ENCODE peak calls at places on chromosomes 1 and 21, in seven cellular contexts. One of them, this sample, is unnamed.

GRCh38 chr21:31866077-31866511 is 6.7 kb upstream of the HUNK start:
- DNase-seq in NCI-H2081: peak
- DNase-seq in NCI-H1694: peak
- DNase-seq in GM12865: peak
- DNase-seq in KG1: peak
- DNase-seq in activated naive CD4-positive, alpha-beta T cell: peak
- DNase-seq in hippocampal formation: peak
- DNase-seq in this sample: peak

GRCh38 chr1:3796215-3797193 is at the start of gene LRRC47:
- DNase-seq in hippocampal formation: peak
- DNase-seq in KG1: peak
- DNase-seq in NCI-H1694: peak
- DNase-seq in activated naive CD4-positive, alpha-beta T cell: peak
- DNase-seq in GM12865: peak
- DNase-seq in NCI-H2081: peak
- DNase-seq in this sample: peak

GRCh38 chr21:14520535-14520934 is 25.6 kb downstream of the SAMSN1 start:
- DNase-seq in hippocampal formation: no peak
- DNase-seq in activated naive CD4-positive, alpha-beta T cell: no peak
- DNase-seq in KG1: peak
- DNase-seq in GM12865: no peak
- DNase-seq in NCI-H2081: no peak
- DNase-seq in NCI-H1694: no peak
- DNase-seq in this sample: no peak

GRCh38 chr1:227234998-227235405 is 83.3 kb downstream of the CDC42BPA start:
- DNase-seq in KG1: no peak
- DNase-seq in GM12865: peak
- DNase-seq in activated naive CD4-positive, alpha-beta T cell: no peak
- DNase-seq in NCI-H1694: no peak
- DNase-seq in NCI-H2081: peak
- DNase-seq in hippocampal formation: peak
- DNase-seq in this sample: peak

GRCh38 chr1:114979278-114979891 is 50.2 kb upstream of the TSHB start:
- DNase-seq in hippocampal formation: peak
- DNase-seq in NCI-H2081: peak
- DNase-seq in KG1: peak
- DNase-seq in GM12865: peak
- DNase-seq in NCI-H1694: peak
- DNase-seq in activated naive CD4-positive, alpha-beta T cell: peak
- DNase-seq in this sample: peak

GRCh38 chr1:221743416-221744208 is 1.7 kb upstream of the DUSP10 start:
- DNase-seq in activated naive CD4-positive, alpha-beta T cell: no peak
- DNase-seq in KG1: no peak
- DNase-seq in NCI-H2081: no peak
- DNase-seq in GM12865: peak
- DNase-seq in NCI-H1694: no peak
- DNase-seq in hippocampal formation: no peak
- DNase-seq in this sample: no peak

GRCh38 chr1:19436716-19437476 is 48.4 kb downstream of the CAPZB start:
- DNase-seq in NCI-H2081: no peak
- DNase-seq in hippocampal formation: no peak
- DNase-seq in NCI-H1694: no peak
- DNase-seq in activated naive CD4-positive, alpha-beta T cell: no peak
- DNase-seq in KG1: peak
- DNase-seq in GM12865: no peak
- DNase-seq in this sample: no peak

GRCh38 chr21:36454079-36454478 is 25.8 kb downstream of the CLDN14 start:
- DNase-seq in hippocampal formation: no peak
- DNase-seq in activated naive CD4-positive, alpha-beta T cell: no peak
- DNase-seq in KG1: no peak
- DNase-seq in GM12865: no peak
- DNase-seq in NCI-H2081: peak
- DNase-seq in NCI-H1694: no peak
- DNase-seq in this sample: no peak

GRCh38 chr1:83060216-83060615 is 938.7 kb downstream of the TTLL7 start:
- DNase-seq in GM12865: no peak
- DNase-seq in hippocampal formation: no peak
- DNase-seq in KG1: no peak
- DNase-seq in NCI-H2081: no peak
- DNase-seq in activated naive CD4-positive, alpha-beta T cell: no peak
- DNase-seq in NCI-H1694: no peak
- DNase-seq in this sample: no peak

GRCh38 chr1:36204347-36204909 is 19.8 kb upstream of the THRAP3 start:
- DNase-seq in NCI-H1694: no peak
- DNase-seq in hippocampal formation: no peak
- DNase-seq in KG1: no peak
- DNase-seq in activated naive CD4-positive, alpha-beta T cell: no peak
- DNase-seq in GM12865: no peak
- DNase-seq in NCI-H2081: no peak
- DNase-seq in this sample: no peak

GRCh38 chr1:3926956-3927355 is 26.9 kb upstream of the C1orf174 start:
- DNase-seq in activated naive CD4-positive, alpha-beta T cell: no peak
- DNase-seq in NCI-H2081: no peak
- DNase-seq in KG1: no peak
- DNase-seq in hippocampal formation: no peak
- DNase-seq in NCI-H1694: no peak
- DNase-seq in GM12865: no peak
- DNase-seq in this sample: no peak

GRCh38 chr1:24323281-24323680 is 4.1 kb downstream of the GRHL3 start:
- DNase-seq in hippocampal formation: no peak
- DNase-seq in GM12865: no peak
- DNase-seq in activated naive CD4-positive, alpha-beta T cell: no peak
- DNase-seq in KG1: no peak
- DNase-seq in NCI-H1694: no peak
- DNase-seq in NCI-H2081: no peak
- DNase-seq in this sample: no peak

GRCh38 chr1:200409203-200409760 is 554 bp downstream of the ZNF281 start:
- DNase-seq in activated naive CD4-positive, alpha-beta T cell: peak
- DNase-seq in hippocampal formation: no peak
- DNase-seq in KG1: no peak
- DNase-seq in NCI-H2081: peak
- DNase-seq in NCI-H1694: no peak
- DNase-seq in GM12865: peak
- DNase-seq in this sample: no peak

GRCh38 chr1:225780609-225781008 is 3.0 kb downstream of the SRP9 start:
- DNase-seq in KG1: no peak
- DNase-seq in activated naive CD4-positive, alpha-beta T cell: no peak
- DNase-seq in NCI-H1694: no peak
- DNase-seq in hippocampal formation: no peak
- DNase-seq in NCI-H2081: no peak
- DNase-seq in GM12865: no peak
- DNase-seq in this sample: no peak

GRCh38 chr1:230112131-230112701 is 45.2 kb downstream of the GALNT2 start:
- DNase-seq in GM12865: no peak
- DNase-seq in NCI-H2081: no peak
- DNase-seq in NCI-H1694: no peak
- DNase-seq in activated naive CD4-positive, alpha-beta T cell: no peak
- DNase-seq in KG1: no peak
- DNase-seq in hippocampal formation: peak
- DNase-seq in this sample: peak

GRCh38 chr1:218339267-218339831 is 5.8 kb upstream of the TGFB2 start:
- DNase-seq in hippocampal formation: peak
- DNase-seq in activated naive CD4-positive, alpha-beta T cell: no peak
- DNase-seq in NCI-H2081: peak
- DNase-seq in KG1: no peak
- DNase-seq in NCI-H1694: peak
- DNase-seq in GM12865: peak
- DNase-seq in this sample: peak

GRCh38 chr21:46542588-46543092 is 62.2 kb downstream of the S100B start:
- DNase-seq in hippocampal formation: no peak
- DNase-seq in NCI-H2081: no peak
- DNase-seq in GM12865: no peak
- DNase-seq in activated naive CD4-positive, alpha-beta T cell: no peak
- DNase-seq in KG1: no peak
- DNase-seq in NCI-H1694: no peak
- DNase-seq in this sample: no peak

GRCh38 chr1:32963746-32964460 is 706 bp downstream of the RNF19B start:
- DNase-seq in GM12865: peak
- DNase-seq in NCI-H2081: peak
- DNase-seq in NCI-H1694: no peak
- DNase-seq in activated naive CD4-positive, alpha-beta T cell: peak
- DNase-seq in KG1: no peak
- DNase-seq in hippocampal formation: no peak
- DNase-seq in this sample: peak

GRCh38 chr1:203274603-203275381 is 30.5 kb upstream of the BTG2 start:
- DNase-seq in NCI-H1694: no peak
- DNase-seq in hippocampal formation: peak
- DNase-seq in KG1: no peak
- DNase-seq in GM12865: no peak
- DNase-seq in activated naive CD4-positive, alpha-beta T cell: no peak
- DNase-seq in NCI-H2081: no peak
- DNase-seq in this sample: no peak

GRCh38 chr1:89725016-89725380 is 92.1 kb downstream of the LRRC8C start:
- DNase-seq in NCI-H1694: no peak
- DNase-seq in hippocampal formation: no peak
- DNase-seq in KG1: no peak
- DNase-seq in GM12865: no peak
- DNase-seq in NCI-H2081: no peak
- DNase-seq in activated naive CD4-positive, alpha-beta T cell: no peak
- DNase-seq in this sample: no peak

GRCh38 chr1:171286032-171286705 is 27.8 kb upstream of the FMO4 start:
- DNase-seq in NCI-H2081: no peak
- DNase-seq in KG1: no peak
- DNase-seq in GM12865: peak
- DNase-seq in hippocampal formation: no peak
- DNase-seq in NCI-H1694: no peak
- DNase-seq in activated naive CD4-positive, alpha-beta T cell: no peak
- DNase-seq in this sample: no peak

GRCh38 chr1:54604572-54605370 is 18.6 kb downstream of the FAM151A start:
- DNase-seq in KG1: peak
- DNase-seq in activated naive CD4-positive, alpha-beta T cell: no peak
- DNase-seq in NCI-H1694: no peak
- DNase-seq in hippocampal formation: no peak
- DNase-seq in GM12865: peak
- DNase-seq in NCI-H2081: peak
- DNase-seq in this sample: no peak

GRCh38 chr1:172359531-172359991 is 60.9 kb upstream of the C1orf105 start:
- DNase-seq in NCI-H1694: peak
- DNase-seq in activated naive CD4-positive, alpha-beta T cell: no peak
- DNase-seq in GM12865: no peak
- DNase-seq in NCI-H2081: peak
- DNase-seq in KG1: no peak
- DNase-seq in hippocampal formation: no peak
- DNase-seq in this sample: no peak

GRCh38 chr1:241614144-241614543 is 26.0 kb downstream of the CHML start:
- DNase-seq in KG1: no peak
- DNase-seq in NCI-H2081: no peak
- DNase-seq in activated naive CD4-positive, alpha-beta T cell: no peak
- DNase-seq in GM12865: no peak
- DNase-seq in NCI-H1694: no peak
- DNase-seq in hippocampal formation: no peak
- DNase-seq in this sample: no peak

GRCh38 chr1:222535455-222535854 is 12.4 kb downstream of the HHIPL2 start:
- DNase-seq in NCI-H2081: no peak
- DNase-seq in activated naive CD4-positive, alpha-beta T cell: no peak
- DNase-seq in hippocampal formation: no peak
- DNase-seq in NCI-H1694: no peak
- DNase-seq in KG1: no peak
- DNase-seq in GM12865: no peak
- DNase-seq in this sample: no peak

GRCh38 chr21:38323721-38324591 is 67.2 kb downstream of the KCNJ15 start:
- DNase-seq in activated naive CD4-positive, alpha-beta T cell: no peak
- DNase-seq in NCI-H1694: no peak
- DNase-seq in hippocampal formation: no peak
- DNase-seq in NCI-H2081: peak
- DNase-seq in GM12865: no peak
- DNase-seq in KG1: no peak
- DNase-seq in this sample: no peak

GRCh38 chr1:20871419-20871818 is 84.3 kb upstream of the HP1BP3 start:
- DNase-seq in hippocampal formation: no peak
- DNase-seq in NCI-H1694: no peak
- DNase-seq in KG1: no peak
- DNase-seq in NCI-H2081: no peak
- DNase-seq in activated naive CD4-positive, alpha-beta T cell: no peak
- DNase-seq in GM12865: no peak
- DNase-seq in this sample: no peak

GRCh38 chr21:33940846-33941245 is 25.2 kb upstream of the ATP5PO start:
- DNase-seq in hippocampal formation: no peak
- DNase-seq in activated naive CD4-positive, alpha-beta T cell: no peak
- DNase-seq in NCI-H2081: no peak
- DNase-seq in GM12865: no peak
- DNase-seq in KG1: no peak
- DNase-seq in NCI-H1694: no peak
- DNase-seq in this sample: no peak